ENCODE peak calls at places on chromosomes 3 and 15, in ten cellular contexts. J is KBM-7; Y is T-helper 2 cell; X is stromal cell of bone marrow; E is uterus; W is activated CD4-positive, alpha-beta T cell treated with anti-CD3 and anti-CD28 coated beads for 1 hour; L is stimulated activated CD4-positive, alpha-beta T cell treated with anti-CD3 and anti-CD28 coated beads, Interleukin-12 subunit alpha, Interleukin-12 subunit beta, amount 100 ng/mL, for 4 hours; B is RPMI8226; I is foreskin melanocyte; S is AG20443. P is an unnamed sample.

GRCh38 chr15:76206325-76206976 is 104.8 kb downstream of the ETFA start:
- DNase-seq in X (no peak), Y (no peak), L (no peak), B (peak; percentile 77), S (no peak), W (no peak), E (peak; percentile 56), J (no peak), I (no peak), P (peak; percentile 39)

GRCh38 chr3:153927107-153927506 is 194.1 kb upstream of the ARHGEF26 start:
- DNase-seq in X (peak; percentile 55), B (peak; percentile 7), I (peak; percentile 64), Y (no peak), L (no peak), W (no peak), J (peak; percentile 37), E (no peak), S (peak; percentile 47), P (peak; percentile 73)

GRCh38 chr3:40382617-40382979 is 4.4 kb upstream of the ENTPD3 start:
- DNase-seq in X (no peak), I (no peak), Y (no peak), J (no peak), S (no peak), E (no peak), W (no peak), B (no peak), L (no peak), P (no peak)

GRCh38 chr3:79012946-79013362 is 754.8 kb downstream of the ROBO1 start:
- DNase-seq in J (no peak), W (no peak), E (no peak), X (no peak), S (no peak), Y (no peak), I (peak; percentile 95), L (no peak), B (no peak), P (no peak)

GRCh38 chr3:10315771-10316344 is 5.1 kb downstream of the SEC13 start:
- DNase-seq in X (no peak), L (no peak), Y (no peak), E (no peak), B (no peak), W (no peak), I (no peak), S (no peak), J (no peak), P (no peak)

GRCh38 chr3:195030791-195031321 is 240.1 kb downstream of the XXYLT1 start:
- DNase-seq in Y (no peak), B (no peak), S (no peak), X (no peak), L (no peak), E (no peak), I (peak; percentile 40), W (no peak), J (no peak), P (no peak)

GRCh38 chr3:4358273-4358672 is 55.1 kb downstream of the SETMAR start:
- DNase-seq in J (no peak), S (no peak), Y (no peak), E (no peak), X (no peak), W (no peak), L (no peak), I (no peak), B (no peak), P (no peak)

GRCh38 chr15:43930079-43930478 is 103.3 kb downstream of the WDR76 start:
- DNase-seq in J (no peak), I (no peak), X (no peak), W (no peak), S (peak; percentile 50), E (no peak), L (no peak), B (no peak), Y (no peak), P (no peak)

GRCh38 chr15:99432271-99433025 is 133.3 kb upstream of the MEF2A start:
- DNase-seq in B (no peak), E (peak; percentile 14), I (no peak), S (no peak), W (no peak), X (no peak), L (no peak), Y (no peak), J (no peak), P (no peak)

GRCh38 chr3:5499404-5499803 is 311.9 kb downstream of the EDEM1 start:
- DNase-seq in E (no peak), X (no peak), S (no peak), L (no peak), I (no peak), Y (no peak), B (no peak), W (no peak), J (no peak), P (no peak)

GRCh38 chr15:69939513-69940440 is 157.9 kb downstream of the TLE3 start:
- DNase-seq in E (no peak), W (no peak), Y (no peak), L (no peak), J (no peak), B (peak; percentile 76), X (no peak), I (no peak), S (no peak), P (no peak)

GRCh38 chr3:157632081-157632480 is 128.9 kb upstream of the VEPH1 start:
- DNase-seq in L (no peak), Y (no peak), S (no peak), I (no peak), B (no peak), J (no peak), E (no peak), W (no peak), X (no peak), P (peak; percentile 4)

GRCh38 chr3:21750291-21750690 is 719 bp downstream of the ZNF385D start:
- DNase-seq in X (no peak), S (no peak), J (no peak), E (no peak), B (no peak), W (no peak), L (no peak), I (peak; percentile 32), Y (no peak), P (no peak)

GRCh38 chr3:97817965-97818364 is 3.8 kb upstream of the CRYBG3 start:
- DNase-seq in I (no peak), J (no peak), L (no peak), Y (no peak), B (no peak), E (no peak), X (no peak), W (no peak), S (no peak), P (no peak)